ENCODE peak calls at places on chromosomes 2 and 18, in ten cellular contexts. W is B cell, A is breast epithelium, G is lower lobe of right lung, Z is GM12878, M is neural progenitor cell, B is HFFc6, C is GM12865, S is A549, R is fibroblast of villous mesenchyme. E is an unnamed sample.

GRCh38 chr18:66971951-66972350 is 368.1 kb upstream of the CDH19 start:
- DNase-seq in C (no peak), A (no peak), B (no peak), S (no peak), R (no peak), M (no peak), W (no peak), Z (no peak), G (no peak), E (no peak)

GRCh38 chr2:231568785-231569435 is 23.8 kb upstream of the TEX44 start:
- DNase-seq in A (no peak), C (no peak), B (no peak), W (no peak), G (no peak), R (no peak), M (no peak), S (no peak), Z (no peak), E (no peak)

GRCh38 chr2:230865324-230865765 is 603 bp downstream of the ITM2C start:
- DNase-seq in A (no peak), W (peak), M (peak), B (no peak), Z (no peak), S (no peak), R (no peak), G (no peak), C (no peak), E (no peak)

GRCh38 chr2:55922488-55922887 is 1.1 kb downstream of the EFEMP1 start:
- DNase-seq in S (no peak), R (peak), G (no peak), B (no peak), M (peak), W (no peak), Z (no peak), A (no peak), C (no peak), E (no peak)

GRCh38 chr2:217847106-217847505 is 155.7 kb downstream of the TNS1 start:
- DNase-seq in W (no peak), A (no peak), G (no peak), S (no peak), B (no peak), R (no peak), M (no peak), Z (no peak), C (no peak), E (no peak)

GRCh38 chr18:48328473-48329205 is 80.5 kb downstream of the ZBTB7C start:
- DNase-seq in R (peak), B (peak), S (no peak), Z (no peak), M (no peak), C (no peak), W (no peak), G (no peak), A (no peak), E (no peak)

GRCh38 chr2:136238552-136239346 is 120.8 kb upstream of the CXCR4 start:
- DNase-seq in R (peak), Z (peak), A (no peak), S (no peak), M (peak), C (peak), B (no peak), W (peak), G (no peak), E (no peak)

GRCh38 chr2:165629776-165630175 is 160.3 kb downstream of the CSRNP3 start:
- DNase-seq in A (no peak), Z (no peak), M (peak), W (no peak), R (no peak), G (no peak), S (no peak), B (no peak), C (no peak), E (no peak)

GRCh38 chr2:15942711-15943345 is 2.5 kb downstream of the MYCN start:
- DNase-seq in M (peak), Z (no peak), S (no peak), G (no peak), C (no peak), W (peak), B (no peak), R (no peak), A (no peak), E (no peak)

GRCh38 chr2:168002021-168002553 is 245.3 kb downstream of the STK39 start:
- DNase-seq in S (no peak), R (peak), W (no peak), Z (peak), M (peak), C (peak), A (no peak), G (no peak), B (peak), E (no peak)

GRCh38 chr2:218605438-218605837 is 2.3 kb upstream of the PLCD4 start:
- DNase-seq in M (no peak), R (peak), B (peak), Z (no peak), C (no peak), G (no peak), A (no peak), S (no peak), W (no peak), E (no peak)

GRCh38 chr2:144084114-144084661 is 435.7 kb downstream of the ZEB2 start:
- DNase-seq in G (no peak), S (peak), R (peak), C (no peak), W (no peak), Z (no peak), A (no peak), M (no peak), B (peak), E (no peak)

GRCh38 chr2:16552202-16552601 is 113.4 kb downstream of the CYRIA start:
- DNase-seq in W (no peak), S (no peak), Z (no peak), C (no peak), A (no peak), M (no peak), B (no peak), R (no peak), G (no peak), E (no peak)

GRCh38 chr18:73563345-73563744 is 584.3 kb downstream of the FBXO15 start:
- DNase-seq in S (no peak), Z (no peak), G (no peak), W (no peak), A (no peak), R (peak), B (peak), C (no peak), M (no peak), E (no peak)

GRCh38 chr2:148501545-148501944 is 143.0 kb upstream of the EPC2 start:
- DNase-seq in G (no peak), Z (no peak), C (no peak), B (no peak), A (no peak), R (no peak), M (no peak), S (no peak), W (no peak), E (no peak)

GRCh38 chr2:234887277-234887676 is 64.5 kb upstream of the SH3BP4 start:
- DNase-seq in R (no peak), S (no peak), W (no peak), B (no peak), A (no peak), Z (no peak), C (no peak), M (no peak), G (no peak), E (no peak)

GRCh38 chr2:178700922-178701342 is 106.3 kb downstream of the TTN start:
- DNase-seq in G (no peak), M (peak), C (peak), B (no peak), Z (no peak), W (peak), R (peak), A (no peak), S (peak), E (no peak)

GRCh38 chr2:11080253-11081115 is 74.8 kb upstream of the SLC66A3 start:
- DNase-seq in M (peak), G (no peak), R (no peak), A (no peak), B (no peak), Z (no peak), W (no peak), S (no peak), C (no peak), E (no peak)

GRCh38 chr2:166112193-166112605 is 15.6 kb downstream of the SCN1A start:
- DNase-seq in S (no peak), C (no peak), B (no peak), A (no peak), G (no peak), M (no peak), W (no peak), R (no peak), Z (no peak), E (no peak)

GRCh38 chr2:240124651-240125030 is 11.5 kb downstream of the COPS9 start:
- DNase-seq in A (no peak), C (no peak), Z (no peak), B (no peak), W (no peak), R (no peak), G (peak), M (no peak), S (no peak), E (no peak)

GRCh38 chr2:11665028-11665427 is 5.0 kb downstream of the NTSR2 start:
- DNase-seq in R (no peak), B (no peak), S (no peak), W (no peak), A (no peak), M (no peak), C (no peak), G (no peak), Z (no peak), E (no peak)

GRCh38 chr18:50282521-50283335 is 1.4 kb upstream of the MBD1 start:
- DNase-seq in Z (no peak), R (no peak), M (no peak), A (no peak), C (no peak), S (no peak), B (no peak), G (no peak), W (no peak), E (peak)

GRCh38 chr2:9644021-9644420 is 13.2 kb upstream of the YWHAQ start:
- DNase-seq in B (no peak), Z (no peak), M (no peak), G (no peak), A (no peak), W (no peak), R (no peak), S (no peak), C (no peak), E (no peak)

GRCh38 chr2:96423866-96424265 is 81.3 kb downstream of the NEURL3 start:
- DNase-seq in Z (no peak), A (no peak), S (no peak), C (no peak), B (peak), W (no peak), R (peak), G (no peak), M (no peak), E (no peak)

GRCh38 chr2:88828397-88829137 is 137.1 kb downstream of the RPIA start:
- DNase-seq in C (no peak), A (no peak), R (no peak), S (no peak), G (peak), B (no peak), Z (no peak), M (no peak), W (no peak), E (no peak)

GRCh38 chr18:55353806-55354205 is 234.2 kb downstream of the TCF4 start:
- DNase-seq in C (no peak), B (no peak), W (no peak), G (no peak), M (no peak), R (peak), S (no peak), A (no peak), Z (no peak), E (no peak)

DNA sequence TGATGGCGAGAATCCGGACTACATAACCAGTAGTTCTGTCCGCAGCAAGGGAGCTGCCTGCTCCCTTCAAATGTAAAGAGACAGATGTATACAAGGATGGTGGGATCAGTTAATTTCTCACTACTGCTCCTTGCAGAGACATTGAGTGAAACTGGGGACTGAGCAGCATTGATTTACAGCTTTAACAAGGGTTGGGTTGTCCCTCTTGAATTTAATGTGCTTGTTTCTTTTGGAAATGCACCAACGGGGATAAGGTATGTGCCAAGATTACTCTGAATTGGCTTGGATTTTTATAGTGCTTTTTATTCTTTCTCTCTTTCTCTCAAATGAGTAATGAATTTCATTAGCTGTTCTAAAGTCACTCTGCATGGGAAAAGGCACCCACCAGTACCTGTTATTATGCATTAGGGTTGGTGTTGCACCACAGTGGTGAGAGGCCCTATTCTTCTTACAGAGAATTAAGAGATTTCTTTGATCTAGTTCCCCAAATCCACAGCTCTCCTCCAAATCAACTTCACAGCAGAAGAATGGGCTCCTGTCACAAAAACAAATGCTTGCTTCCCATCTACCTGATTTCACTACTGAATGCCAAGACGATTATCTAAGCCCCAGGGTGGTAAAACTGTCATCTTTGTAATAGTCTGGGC is 107.6 kb downstream of the DOCK10 start:
- DNase-seq in S (no peak), A (no peak), B (no peak), C (no peak), R (no peak), W (no peak), G (no peak), Z (no peak), M (peak), E (no peak)
- TF ChIP-seq CTCF in S (no peak), A (no peak), B (no peak), C (no peak), R (no peak), W (no peak), G (no peak), Z (no peak), M (no peak), E (no peak)

GRCh38 chr2:174336403-174337336 is 1.9 kb downstream of the SP9 start:
- DNase-seq in R (no peak), A (no peak), M (peak), G (peak), C (peak), S (no peak), W (peak), Z (no peak), B (no peak), E (peak)
- TF ChIP-seq CTCF in R (no peak), A (no peak), M (peak), G (peak), C (peak), S (peak), W (peak), Z (no peak), B (peak), E (peak)

GRCh38 chr2:212005077-212005671 is 533.4 kb downstream of the ERBB4 start:
- DNase-seq in A (no peak), S (peak), W (no peak), C (peak), G (peak), B (peak), Z (no peak), M (peak), R (peak), E (no peak)
- TF ChIP-seq CTCF in A (no peak), S (peak), W (no peak), C (peak), G (peak), B (peak), Z (peak), M (peak), R (peak), E (no peak)

DNA sequence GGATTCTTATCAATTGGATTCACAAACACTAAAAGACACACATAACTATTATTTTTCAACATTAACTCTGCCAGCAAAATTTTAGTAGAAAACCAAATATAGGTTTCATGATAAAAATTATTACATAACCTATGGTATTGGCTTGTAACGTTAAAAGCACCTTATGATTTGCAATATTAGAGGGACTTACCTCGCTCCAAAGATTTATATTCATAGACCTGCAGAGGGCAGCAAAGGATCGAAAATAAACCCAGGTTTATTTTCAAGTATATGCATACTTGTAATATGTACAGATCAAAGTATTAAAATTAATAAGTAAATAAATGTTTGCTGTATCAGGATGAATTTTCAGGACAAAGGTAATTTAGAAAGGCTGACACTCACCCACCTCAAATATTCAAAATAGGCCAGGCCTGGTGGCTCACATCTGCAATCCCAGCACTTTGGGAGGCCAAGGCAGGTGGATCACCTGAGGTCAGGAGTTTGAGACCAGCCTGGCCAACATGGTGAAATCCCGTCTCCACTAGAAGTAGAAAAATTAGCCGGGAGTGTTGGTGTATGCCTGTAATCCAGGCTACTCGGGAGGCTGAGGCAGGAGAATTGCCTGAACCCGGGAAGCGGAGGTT is 45.3 kb downstream of the LRPPRC start:
- DNase-seq in S (peak), C (peak), M (peak), R (peak), B (peak), Z (no peak), G (no peak), W (no peak), A (no peak), E (no peak)
- TF ChIP-seq CTCF in S (peak), C (no peak), M (peak), R (peak), B (peak), Z (no peak), G (peak), W (peak), A (peak), E (peak)

GRCh38 chr2:130391872-130392670 is 36.2 kb downstream of the PTPN18 start:
- DNase-seq in G (no peak), B (no peak), R (no peak), Z (no peak), M (no peak), W (no peak), C (no peak), S (no peak), A (no peak), E (no peak)
- TF ChIP-seq CTCF in G (no peak), B (no peak), R (no peak), Z (no peak), M (peak), W (no peak), C (no peak), S (peak), A (no peak), E (no peak)

DNA sequence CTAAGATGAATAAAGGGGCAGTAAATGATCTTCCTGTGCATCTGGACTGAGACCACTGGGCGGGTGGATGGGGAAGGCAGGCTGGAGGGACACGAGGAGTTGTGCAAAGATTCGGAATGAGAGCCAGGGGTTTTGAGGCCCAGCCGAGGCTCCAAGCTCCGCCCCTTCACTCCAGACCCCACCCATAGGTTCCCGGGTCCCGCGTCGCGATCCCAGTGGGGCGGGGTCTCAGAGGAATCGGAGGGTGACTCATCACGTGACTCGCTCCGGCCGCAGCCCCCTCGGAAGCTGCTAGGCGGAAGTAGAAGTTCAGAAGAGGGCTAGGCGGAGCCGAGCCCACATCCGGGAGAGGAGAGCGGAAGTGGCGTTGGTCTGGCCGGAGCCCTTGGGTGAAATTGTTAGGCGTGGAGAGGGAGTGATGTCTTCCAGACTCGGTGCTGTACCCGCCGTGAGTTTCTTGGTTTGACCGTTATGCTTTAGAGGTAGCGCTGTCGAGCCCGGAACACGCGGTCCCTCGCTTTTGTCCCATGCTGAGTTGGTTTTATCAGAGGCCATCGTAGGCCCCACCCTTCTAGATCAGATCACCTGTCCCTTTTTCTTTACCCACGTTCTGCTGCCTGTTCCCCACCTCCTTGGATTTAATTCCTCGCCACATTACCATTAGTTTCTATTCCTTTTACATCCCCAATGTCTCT is at the start of gene ZNF512:
- DNase-seq in G (peak), S (peak), W (peak), Z (peak), R (peak), B (peak), A (peak), C (peak), M (peak), E (peak)
- TF ChIP-seq CTCF in G (no peak), S (no peak), W (no peak), Z (no peak), R (no peak), B (peak), A (peak), C (peak), M (peak), E (peak)

E was measured in mesothelial cell of epicardium.